ENCODE peak calls at places on chromosomes 1 and 21, in nine cellular contexts. E is left cardiac atrium; B is activated naive CD4-positive, alpha-beta T cell treated with anti-CD3 and anti-CD28 coated beads for 36 hours; Q is T-helper 17 cell; C is astrocyte of the spinal cord; A is activated CD4-positive, alpha-beta T cell treated with anti-CD3 and anti-CD28 coated beads for 36 hours; D is IMR-90; X is neural progenitor cell; O is GDM1. I is an unnamed sample.

GRCh38 chr1:158037876-158038359 is 44.5 kb downstream of the KIRREL1 start:
- DNase-seq in E (peak; percentile 78), B (no peak), Q (no peak), C (peak; percentile 53), A (no peak), D (peak; percentile 67), X (no peak), O (no peak), I (peak; percentile 51)

GRCh38 chr1:180173952-180174351 is 19.3 kb downstream of the QSOX1 start:
- DNase-seq in E (peak; percentile 94), B (no peak), Q (no peak), C (peak; percentile 58), A (no peak), D (peak; percentile 47), X (no peak), O (no peak), I (peak; percentile 93)

GRCh38 chr1:21647431-21648373 is 21.5 kb downstream of the RAP1GAP start:
- DNase-seq in E (no peak), B (peak; percentile 62), Q (no peak), C (peak; percentile 41), A (peak; percentile 75), D (peak; percentile 59), X (peak; percentile 93), O (peak; percentile 27), I (peak; percentile 50)

GRCh38 chr21:44428281-44428942 is 26.9 kb upstream of the LRRC3 start:
- DNase-seq in E (no peak), B (peak; percentile 60), Q (no peak), C (no peak), A (peak; percentile 71), D (no peak), X (no peak), O (peak; percentile 5), I (peak; percentile 31)

GRCh38 chr1:232130815-232131474 is 499.0 kb downstream of the SIPA1L2 start:
- DNase-seq in E (no peak), B (no peak), Q (no peak), C (no peak), A (no peak), D (no peak), X (no peak), O (no peak), I (no peak)

GRCh38 chr1:177703888-177704446 is 265.9 kb downstream of the SEC16B start:
- DNase-seq in E (no peak), B (no peak), Q (no peak), C (no peak), A (no peak), D (no peak), X (no peak), O (no peak), I (no peak)

GRCh38 chr1:68723791-68724190 is 226.9 kb upstream of the DEPDC1 start:
- DNase-seq in E (no peak), B (no peak), Q (no peak), C (no peak), A (no peak), D (no peak), X (no peak), O (no peak), I (no peak)

GRCh38 chr1:186272486-186272885 is 102.6 kb downstream of the TPR start:
- DNase-seq in E (no peak), B (no peak), Q (no peak), C (no peak), A (no peak), D (no peak), X (no peak), O (no peak), I (no peak)

GRCh38 chr21:21247441-21247840 is 249.2 kb downstream of the NCAM2 start:
- DNase-seq in E (no peak), B (no peak), Q (no peak), C (no peak), A (no peak), D (peak; percentile 63), X (no peak), O (no peak), I (no peak)

GRCh38 chr1:247111636-247112478 is 7.7 kb upstream of the ZNF669 start:
- DNase-seq in E (peak; percentile 78), B (no peak), Q (no peak), C (peak; percentile 13), A (no peak), D (peak; percentile 47), X (peak; percentile 69), O (no peak), I (peak; percentile 79)

GRCh38 chr1:39822146-39822545 is 33.5 kb upstream of the BMP8B start:
- DNase-seq in E (no peak), B (no peak), Q (no peak), C (no peak), A (no peak), D (no peak), X (no peak), O (no peak), I (no peak)

GRCh38 chr1:202112864-202113689 is 9.6 kb upstream of the GPR37L1 start:
- DNase-seq in E (peak; percentile 51), B (no peak), Q (no peak), C (no peak), A (no peak), D (peak; percentile 11), X (no peak), O (no peak), I (no peak)

GRCh38 chr1:65681101-65681500 is 111.6 kb upstream of the PDE4B start:
- DNase-seq in E (no peak), B (no peak), Q (no peak), C (peak; percentile 68), A (no peak), D (peak; percentile 70), X (no peak), O (no peak), I (no peak)

GRCh38 chr1:25065246-25066238 is 135.5 kb upstream of the RUNX3 start:
- DNase-seq in E (peak; percentile 17), B (no peak), Q (no peak), C (peak; percentile 32), A (no peak), D (peak; percentile 27), X (no peak), O (no peak), I (no peak)

GRCh38 chr1:115282825-115283224 is 55.2 kb downstream of the NGF start:
- DNase-seq in E (peak; percentile 87), B (no peak), Q (no peak), C (peak; percentile 24), A (no peak), D (no peak), X (no peak), O (no peak), I (peak; percentile 67)

GRCh38 chr21:17931080-17931479 is 111.9 kb upstream of the C21orf91 start:
- DNase-seq in E (no peak), B (peak; percentile 5), Q (no peak), C (no peak), A (no peak), D (no peak), X (no peak), O (no peak), I (no peak)

GRCh38 chr1:192809286-192810252 is 730 bp downstream of the RGS2 start:
- DNase-seq in E (peak; percentile 43), B (peak; percentile 76), Q (peak; percentile 10), C (peak; percentile 69), A (peak; percentile 78), D (peak; percentile 65), X (peak; percentile 61), O (no peak), I (peak; percentile 19)

GRCh38 chr1:99814373-99814900 is 35.7 kb upstream of the AGL start:
- DNase-seq in E (no peak), B (no peak), Q (no peak), C (no peak), A (no peak), D (no peak), X (peak; percentile 6), O (no peak), I (no peak)

GRCh38 chr1:6513296-6513928 is 21.9 kb upstream of the PLEKHG5 start:
- DNase-seq in E (no peak), B (no peak), Q (no peak), C (peak; percentile 39), A (no peak), D (no peak), X (no peak), O (no peak), I (no peak)

GRCh38 chr1:2412773-2413494 is 570 bp upstream of the PEX10 start:
- DNase-seq in E (no peak), B (peak; percentile 38), Q (no peak), C (no peak), A (peak; percentile 46), D (peak; percentile 31), X (peak; percentile 83), O (no peak), I (no peak)

GRCh38 chr1:230618537-230618936 is 23.7 kb upstream of the COG2 start:
- DNase-seq in E (no peak), B (no peak), Q (no peak), C (no peak), A (no peak), D (no peak), X (no peak), O (no peak), I (no peak)

I was measured in psoas muscle.